ENCODE peak calls at places on chromosome X, in four cellular contexts. One of them, this sample, is unnamed.

GRCh38 chrX:49166914-49167739 is 4.6 kb downstream of the MAGIX start:
- DNase-seq in HCT116: no peak
- DNase-seq in K562: peak; percentile 45
- DNase-seq in Panc1: no peak
- DNase-seq in this sample: no peak

GRCh38 chrX:72644946-72645345 is 69.2 kb downstream of the PHKA1 start:
- DNase-seq in Panc1: no peak
- DNase-seq in K562: no peak
- DNase-seq in HCT116: no peak
- DNase-seq in this sample: no peak

GRCh38 chrX:130793966-130794365 is 109.0 kb downstream of the ENOX2 start:
- DNase-seq in K562: no peak
- DNase-seq in Panc1: no peak
- DNase-seq in HCT116: no peak
- DNase-seq in this sample: no peak

GRCh38 chrX:11704725-11705495 is 39.2 kb upstream of the ARHGAP6 start:
- DNase-seq in K562: no peak
- DNase-seq in Panc1: no peak
- DNase-seq in HCT116: no peak
- DNase-seq in this sample: no peak

GRCh38 chrX:18654873-18655836 is 16.8 kb downstream of the RS1 start:
- DNase-seq in K562: no peak
- DNase-seq in HCT116: no peak
- DNase-seq in Panc1: no peak
- DNase-seq in this sample: peak; percentile 28

GRCh38 chrX:68936608-68937007 is 107.8 kb downstream of the EFNB1 start:
- DNase-seq in HCT116: no peak
- DNase-seq in Panc1: no peak
- DNase-seq in K562: no peak
- DNase-seq in this sample: no peak

GRCh38 chrX:103480526-103480925 is 38.8 kb downstream of the RAB40A start:
- DNase-seq in Panc1: no peak
- DNase-seq in K562: no peak
- DNase-seq in HCT116: no peak
- DNase-seq in this sample: no peak

GRCh38 chrX:67288958-67289641 is 254.7 kb upstream of the AR start:
- DNase-seq in HCT116: no peak
- DNase-seq in Panc1: no peak
- DNase-seq in K562: no peak
- DNase-seq in this sample: no peak

GRCh38 chrX:18424482-18425198 is 768 bp upstream of the CDKL5 start:
- DNase-seq in K562: no peak
- DNase-seq in Panc1: no peak
- DNase-seq in HCT116: no peak
- DNase-seq in this sample: no peak

GRCh38 chrX:88991583-88992132 is 244.6 kb downstream of the CPXCR1 start:
- DNase-seq in Panc1: no peak
- DNase-seq in HCT116: no peak
- DNase-seq in K562: no peak
- DNase-seq in this sample: no peak

GRCh38 chrX:13376857-13377441 is 57.1 kb upstream of the ATXN3L start:
- DNase-seq in HCT116: no peak
- DNase-seq in K562: no peak
- DNase-seq in Panc1: no peak
- DNase-seq in this sample: no peak

GRCh38 chrX:51975811-51976210 is 82.4 kb downstream of the MAGED1 start:
- DNase-seq in K562: no peak
- DNase-seq in HCT116: no peak
- DNase-seq in Panc1: no peak
- DNase-seq in this sample: peak; percentile 5

GRCh38 chrX:124555036-124555595 is 208.8 kb downstream of the SH2D1A start:
- DNase-seq in Panc1: no peak
- DNase-seq in HCT116: no peak
- DNase-seq in K562: no peak
- DNase-seq in this sample: no peak

GRCh38 chrX:87064522-87064921 is 453.1 kb upstream of the KLHL4 start:
- DNase-seq in Panc1: no peak
- DNase-seq in K562: no peak
- DNase-seq in HCT116: no peak
- DNase-seq in this sample: no peak

DNA sequence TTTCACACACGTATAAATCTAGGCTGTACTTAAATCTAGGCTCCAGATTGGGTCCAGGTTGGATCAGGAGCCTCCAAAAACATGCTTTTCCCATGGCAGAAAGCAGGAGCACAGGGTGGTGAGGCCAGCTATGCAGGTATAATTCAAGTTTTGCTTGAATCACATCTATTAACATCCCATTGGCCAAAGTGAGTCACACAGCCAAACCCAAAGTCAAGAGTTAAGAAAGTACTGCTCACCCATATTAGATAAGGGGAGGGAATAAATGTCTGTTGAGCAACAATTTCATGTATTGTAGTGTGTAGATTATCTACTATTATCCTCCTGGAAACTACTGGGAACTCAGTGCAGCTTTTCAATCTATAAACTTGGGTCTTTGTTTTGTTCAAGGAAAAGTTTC is 12.8 kb downstream of the SUPT20HL2 start:
- DNase-seq in Panc1: no peak
- DNase-seq in HCT116: no peak
- DNase-seq in K562: no peak
- DNase-seq in this sample: no peak
- TF ChIP-seq TCF7L2 in Panc1: no peak
- TF ChIP-seq TCF7L2 in HCT116: no peak
- TF ChIP-seq TCF7L2 in K562: no peak
- TF ChIP-seq TCF7L2 in this sample: no peak

GRCh38 chrX:107775000-107775733 is 420 bp downstream of the TSC22D3 start:
- DNase-seq in K562: no peak
- DNase-seq in HCT116: no peak
- DNase-seq in Panc1: no peak
- DNase-seq in this sample: no peak
- TF ChIP-seq TCF7L2 in K562: no peak
- TF ChIP-seq TCF7L2 in HCT116: no peak
- TF ChIP-seq TCF7L2 in Panc1: no peak
- TF ChIP-seq TCF7L2 in this sample: no peak

DNA sequence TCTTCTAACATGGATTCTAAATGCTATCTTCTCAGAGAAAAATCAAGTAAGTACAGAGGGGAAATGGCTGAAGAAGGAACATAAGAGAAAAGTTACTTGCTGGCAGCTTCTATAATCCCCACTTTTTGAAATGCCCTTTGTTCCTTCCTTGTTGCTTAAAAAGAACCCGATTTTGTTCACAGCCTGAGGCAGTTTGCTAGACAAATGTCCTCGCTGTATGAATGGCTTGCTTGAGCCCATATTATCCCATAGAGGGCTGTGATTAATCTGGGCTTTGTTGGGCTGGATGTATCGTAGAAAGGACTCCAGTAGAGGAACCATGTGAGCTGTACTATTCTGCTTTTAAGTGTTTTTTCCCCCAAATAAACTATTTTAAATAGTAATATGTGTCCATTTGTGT is 134.3 kb upstream of the FGF13 start:
- DNase-seq in Panc1: no peak
- DNase-seq in K562: no peak
- DNase-seq in HCT116: no peak
- DNase-seq in this sample: no peak
- TF ChIP-seq TCF7L2 in Panc1: no peak
- TF ChIP-seq TCF7L2 in K562: no peak
- TF ChIP-seq TCF7L2 in HCT116: no peak
- TF ChIP-seq TCF7L2 in this sample: no peak

DNA sequence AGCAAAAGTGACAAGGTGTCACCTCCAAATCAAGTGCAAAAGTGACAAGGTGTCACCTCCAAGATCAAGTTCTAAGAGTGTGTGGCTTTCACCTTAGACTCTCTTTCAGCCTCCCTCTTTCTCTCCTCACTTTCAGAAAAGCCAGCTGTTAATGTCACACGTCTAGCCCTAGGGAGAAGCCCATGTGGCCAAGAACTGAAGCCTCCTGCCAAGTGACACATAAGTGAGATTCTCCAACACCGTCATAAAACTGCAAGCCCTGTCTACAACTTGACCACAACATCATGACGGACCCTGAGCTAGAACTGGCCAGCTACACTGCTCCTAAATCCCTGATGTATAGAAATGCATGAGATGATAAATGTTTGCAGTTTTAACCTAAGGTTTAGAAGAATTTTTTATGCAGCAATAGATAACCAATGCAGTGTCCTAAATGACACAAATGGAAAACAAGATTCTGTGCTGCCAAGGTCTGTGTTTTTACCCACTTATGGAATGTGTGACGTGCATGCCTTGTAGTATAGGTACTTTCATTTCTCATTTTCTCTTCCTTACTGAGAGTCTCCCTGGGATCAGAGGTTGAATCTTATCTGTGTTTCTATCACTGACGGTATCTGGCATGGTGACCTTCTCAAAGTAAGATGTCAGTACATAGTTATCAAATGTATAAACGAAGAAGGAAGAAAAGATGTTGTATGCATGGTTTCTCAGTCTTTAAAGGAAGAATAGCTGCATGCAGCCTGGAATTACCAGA is 25.0 kb downstream of the NLGN4X start:
- DNase-seq in Panc1: no peak
- DNase-seq in HCT116: no peak
- DNase-seq in K562: no peak
- DNase-seq in this sample: no peak
- TF ChIP-seq TCF7L2 in Panc1: no peak
- TF ChIP-seq TCF7L2 in HCT116: no peak
- TF ChIP-seq TCF7L2 in K562: no peak
- TF ChIP-seq TCF7L2 in this sample: no peak

GRCh38 chrX:150223176-150224015 is 139.7 kb upstream of the MAMLD1 start:
- DNase-seq in HCT116: no peak
- DNase-seq in Panc1: no peak
- DNase-seq in K562: no peak
- DNase-seq in this sample: no peak
- TF ChIP-seq TCF7L2 in HCT116: no peak
- TF ChIP-seq TCF7L2 in Panc1: no peak
- TF ChIP-seq TCF7L2 in K562: no peak
- TF ChIP-seq TCF7L2 in this sample: no peak

GRCh38 chrX:70168238-70169188 is 8.8 kb upstream of the DGAT2L6 start:
- DNase-seq in HCT116: peak; percentile 3
- DNase-seq in K562: peak; percentile 37
- DNase-seq in Panc1: no peak
- DNase-seq in this sample: peak; percentile 25
- TF ChIP-seq TCF7L2 in HCT116: no peak
- TF ChIP-seq TCF7L2 in K562: no peak
- TF ChIP-seq TCF7L2 in Panc1: no peak
- TF ChIP-seq TCF7L2 in this sample: no peak

GRCh38 chrX:22141061-22141460 is 108.9 kb downstream of the PHEX start:
- DNase-seq in K562: no peak
- DNase-seq in Panc1: no peak
- DNase-seq in HCT116: no peak
- DNase-seq in this sample: no peak

GRCh38 chrX:22135171-22135711 is 103.1 kb downstream of the PHEX start:
- DNase-seq in K562: no peak
- DNase-seq in Panc1: no peak
- DNase-seq in HCT116: no peak
- DNase-seq in this sample: no peak

GRCh38 chrX:22134681-22135080 is 102.6 kb downstream of the PHEX start:
- DNase-seq in HCT116: no peak
- DNase-seq in Panc1: no peak
- DNase-seq in K562: no peak
- DNase-seq in this sample: peak; percentile 22

GRCh38 chrX:22135994-22136684 is 104.0 kb downstream of the PHEX start:
- DNase-seq in K562: peak; percentile 49
- DNase-seq in HCT116: peak; percentile 16
- DNase-seq in Panc1: no peak
- DNase-seq in this sample: peak; percentile 11

DNA sequence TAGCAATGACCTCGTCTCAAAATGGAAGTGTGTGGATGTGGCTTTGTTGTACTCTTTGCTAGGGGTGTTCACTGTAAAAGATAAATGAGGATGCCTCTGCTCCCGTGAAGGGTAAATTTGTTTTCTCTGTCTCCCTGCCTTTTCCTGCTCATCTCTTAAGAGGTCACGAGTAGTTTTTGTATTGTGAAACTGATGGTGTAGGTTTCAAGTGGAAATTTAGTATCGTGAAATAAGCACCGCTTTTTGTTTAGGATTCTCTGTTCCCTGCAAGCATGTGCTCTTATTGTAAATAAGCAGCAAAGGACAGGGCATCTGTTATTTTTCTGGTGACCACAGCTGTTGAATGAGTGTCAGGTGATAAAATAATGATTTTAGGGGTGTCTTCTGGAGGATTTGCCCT is 104.6 kb downstream of the PHEX start:
- DNase-seq in Panc1: no peak
- DNase-seq in K562: no peak
- DNase-seq in HCT116: no peak
- DNase-seq in this sample: no peak
- TF ChIP-seq TCF7L2 in Panc1: no peak
- TF ChIP-seq TCF7L2 in K562: no peak
- TF ChIP-seq TCF7L2 in HCT116: no peak
- TF ChIP-seq TCF7L2 in this sample: no peak

DNA sequence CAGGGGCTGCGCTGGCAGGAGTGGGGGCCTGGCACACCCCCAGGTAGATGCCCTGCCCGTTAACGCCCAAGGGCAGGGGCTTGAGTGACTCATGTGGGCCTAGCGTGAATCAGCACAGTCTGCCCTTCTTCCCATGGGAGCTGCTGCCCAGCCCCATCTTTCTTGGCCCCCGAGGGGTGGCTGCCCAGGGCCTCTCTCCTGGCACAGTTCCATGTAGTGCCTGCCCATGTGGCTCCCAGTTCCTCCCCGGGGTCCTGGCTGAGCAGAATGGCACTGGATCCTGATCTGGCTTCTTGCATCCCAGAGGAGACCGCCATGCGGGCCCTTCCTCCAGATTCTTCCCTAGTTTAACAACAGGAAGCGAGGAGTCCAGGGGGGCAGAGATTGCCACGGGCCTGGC is 2.1 kb upstream of the AVPR2 start:
- DNase-seq in K562: no peak
- DNase-seq in Panc1: no peak
- DNase-seq in HCT116: no peak
- DNase-seq in this sample: no peak
- TF ChIP-seq TCF7L2 in K562: no peak
- TF ChIP-seq TCF7L2 in Panc1: no peak
- TF ChIP-seq TCF7L2 in HCT116: no peak
- TF ChIP-seq TCF7L2 in this sample: no peak

This sample was measured in HepG2.